ENCODE peak calls at places on chromosomes 4 and X, in eight cellular contexts. Z, P, Y, U, V, E, L and W are unnamed samples.

GRCh38 chr4:82042042-82042441 is 331.7 kb downstream of the HNRNPD start:
- DNase-seq in Z (no peak), P (no peak), Y (no peak), U (no peak), V (no peak), E (no peak), L (no peak), W (no peak)

GRCh38 chr4:26701786-26702227 is 117.9 kb downstream of the TBC1D19 start:
- DNase-seq in Z (no peak), P (no peak), Y (no peak), U (peak), V (no peak), E (no peak), L (no peak), W (no peak)

GRCh38 chr4:13559414-13559813 is 15.1 kb upstream of the NKX3-2 start:
- DNase-seq in Z (no peak), P (no peak), Y (no peak), U (peak), V (no peak), E (no peak), L (no peak), W (no peak)

GRCh38 chrX:123771449-123772064 is 38.7 kb upstream of the THOC2 start:
- DNase-seq in Z (no peak), P (no peak), Y (no peak), U (no peak), V (no peak), E (no peak), L (no peak), W (no peak)

GRCh38 chrX:44897539-44897938 is 24.6 kb downstream of the KDM6A start:
- DNase-seq in Z (no peak), P (no peak), Y (no peak), U (no peak), V (no peak), E (no peak), L (no peak), W (no peak)

GRCh38 chr4:185792384-185793146 is 19.4 kb downstream of the SORBS2 start:
- DNase-seq in Z (no peak), P (no peak), Y (no peak), U (peak), V (no peak), E (no peak), L (peak), W (no peak)

GRCh38 chr4:176545886-176546285 is 226.1 kb downstream of the SPCS3 start:
- DNase-seq in Z (no peak), P (no peak), Y (no peak), U (peak), V (no peak), E (no peak), L (no peak), W (no peak)

GRCh38 chr4:4987656-4988055 is 31.6 kb downstream of the CYTL1 start:
- DNase-seq in Z (no peak), P (no peak), Y (no peak), U (no peak), V (no peak), E (no peak), L (no peak), W (no peak)

DNA sequence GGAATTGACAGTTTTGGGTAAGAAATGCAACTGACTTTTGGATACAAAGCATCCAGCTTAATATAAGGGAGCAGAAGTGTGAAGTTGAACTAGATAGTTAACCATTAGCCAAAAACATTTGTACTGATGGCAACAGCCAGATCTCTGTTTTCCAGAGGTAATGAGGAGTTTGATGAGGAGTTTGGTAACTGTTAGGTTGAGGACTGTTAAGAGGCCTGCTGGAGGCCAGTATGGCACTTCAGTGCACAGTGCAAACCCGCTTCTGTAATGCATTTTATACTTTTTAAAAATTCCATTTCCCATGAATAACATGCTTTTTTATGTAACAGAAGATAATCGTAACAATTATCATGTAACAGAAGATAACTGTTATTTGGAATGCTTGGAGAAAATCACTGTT is 30.0 kb downstream of the CDKL5 start:
- DNase-seq in Z (no peak), P (no peak), Y (no peak), U (no peak), V (no peak), E (no peak), L (no peak), W (no peak)
- H3K4me3 ChIP-seq in Z (no peak), P (no peak), Y (no peak), U (no peak), V (no peak), E (no peak), L (no peak), W (no peak)

GRCh38 chrX:100817340-100817739 is 2.9 kb upstream of the CSTF2 start:
- DNase-seq in Z (no peak), P (no peak), Y (no peak), U (no peak), V (no peak), E (no peak), L (no peak), W (no peak)
- H3K27ac ChIP-seq in Z (no peak), P (no peak), Y (no peak), U (no peak), V (no peak), E (no peak), L (no peak), W (no peak)

GRCh38 chr4:1290165-1290977 is 680 bp downstream of the MAEA start:
- DNase-seq in Z (no peak), P (peak), Y (no peak), U (peak), V (peak), E (peak), L (no peak), W (no peak)

GRCh38 chr4:1293981-1294380 is 4.3 kb downstream of the MAEA start:
- DNase-seq in Z (no peak), P (peak), Y (no peak), U (no peak), V (peak), E (peak), L (no peak), W (peak)

GRCh38 chr4:1293531-1293941 is 3.8 kb downstream of the MAEA start:
- DNase-seq in Z (no peak), P (no peak), Y (no peak), U (no peak), V (peak), E (peak), L (no peak), W (peak)

GRCh38 chr4:1291091-1291490 is 1.4 kb downstream of the MAEA start:
- DNase-seq in Z (no peak), P (peak), Y (no peak), U (no peak), V (peak), E (peak), L (no peak), W (no peak)

DNA sequence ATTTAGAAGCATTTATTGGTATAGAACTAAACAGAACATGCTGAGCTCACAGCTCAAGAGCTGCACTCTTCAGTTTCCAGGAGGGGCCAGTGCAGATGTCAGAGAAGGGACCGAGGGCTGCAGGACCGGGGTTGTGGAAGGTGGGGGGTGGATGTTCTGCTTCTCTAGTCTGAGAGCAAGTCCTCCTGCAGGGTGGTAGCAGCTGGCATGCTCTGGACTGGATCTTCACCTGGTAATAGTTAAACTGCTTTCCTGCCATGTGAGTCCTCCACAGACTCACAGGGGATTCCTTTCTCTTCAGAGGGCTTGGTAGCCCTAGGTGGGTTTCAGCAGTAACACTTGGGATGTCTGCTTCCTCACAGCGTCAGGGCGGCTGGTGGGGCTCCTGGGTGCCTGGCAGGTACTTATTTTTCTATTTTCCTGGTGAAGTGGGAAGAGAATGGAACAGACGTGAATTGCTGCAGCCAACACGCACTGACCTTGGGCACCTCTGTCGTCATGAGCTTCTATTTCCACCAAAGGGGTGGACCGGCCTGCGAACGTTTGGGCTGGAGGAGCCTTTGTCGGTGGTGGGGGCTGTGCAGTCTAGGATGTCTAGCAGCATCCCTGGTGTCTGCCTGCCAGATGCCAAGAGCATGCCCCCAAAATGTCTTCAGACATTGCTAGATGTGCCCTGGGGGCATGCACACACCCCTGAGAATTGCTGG is 2.5 kb downstream of the MAEA start:
- DNase-seq in Z (no peak), P (peak), Y (no peak), U (no peak), V (peak), E (peak), L (no peak), W (no peak)
- H3K4me3 ChIP-seq in Z (no peak), P (no peak), Y (no peak), U (no peak), V (no peak), E (no peak), L (no peak), W (no peak)

GRCh38 chr4:37988670-37989069 is 28.5 kb downstream of the PTTG2 start:
- DNase-seq in Z (no peak), P (no peak), Y (no peak), U (peak), V (no peak), E (no peak), L (no peak), W (no peak)
- H3K27ac ChIP-seq in Z (no peak), P (no peak), Y (no peak), U (no peak), V (no peak), E (no peak), L (no peak), W (no peak)

GRCh38 chrX:43655151-43655676 is 885 bp upstream of the MAOA start:
- DNase-seq in Z (peak), P (peak), Y (peak), U (peak), V (peak), E (peak), L (peak), W (no peak)

GRCh38 chrX:43654431-43655150 is 1.5 kb upstream of the MAOA start:
- DNase-seq in Z (peak), P (peak), Y (peak), U (peak), V (peak), E (peak), L (peak), W (peak)

GRCh38 chrX:43661521-43662240 is 5.6 kb downstream of the MAOA start:
- DNase-seq in Z (no peak), P (no peak), Y (no peak), U (no peak), V (no peak), E (no peak), L (no peak), W (no peak)

DNA sequence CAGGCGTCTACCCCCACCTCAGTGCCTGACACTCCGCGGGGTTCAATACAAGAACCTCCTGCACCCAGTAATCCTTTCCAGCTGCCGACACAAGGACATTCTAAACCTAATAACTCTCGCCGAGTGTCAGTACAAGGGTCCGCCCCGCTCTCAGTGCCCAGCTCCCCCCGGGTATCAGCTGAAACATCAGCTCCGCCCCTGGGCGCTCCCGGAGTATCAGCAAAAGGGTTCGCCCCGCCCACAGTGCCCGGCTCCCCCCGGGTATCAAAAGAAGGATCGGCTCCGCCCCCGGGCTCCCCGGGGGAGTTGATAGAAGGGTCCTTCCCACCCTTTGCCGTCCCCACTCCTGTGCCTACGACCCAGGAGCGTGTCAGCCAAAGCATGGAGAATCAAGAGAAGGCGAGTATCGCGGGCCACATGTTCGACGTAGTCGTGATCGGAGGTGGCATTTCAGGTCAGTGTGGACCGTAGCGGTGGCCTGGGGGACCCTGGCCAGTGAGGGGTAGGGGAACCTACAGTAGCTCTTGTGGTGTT is at the start of gene MAOA:
- DNase-seq in Z (peak), P (peak), Y (peak), U (no peak), V (peak), E (peak), L (peak), W (peak)
- H3K4me3 ChIP-seq in Z (peak), P (peak), Y (peak), U (peak), V (peak), E (peak), L (peak), W (peak)

GRCh38 chr4:79864470-79865190 is 208.4 kb downstream of the ANTXR2 start:
- DNase-seq in Z (no peak), P (no peak), Y (no peak), U (peak), V (no peak), E (no peak), L (no peak), W (no peak)
- H3K27ac ChIP-seq in Z (no peak), P (no peak), Y (no peak), U (no peak), V (no peak), E (no peak), L (no peak), W (no peak)

DNA sequence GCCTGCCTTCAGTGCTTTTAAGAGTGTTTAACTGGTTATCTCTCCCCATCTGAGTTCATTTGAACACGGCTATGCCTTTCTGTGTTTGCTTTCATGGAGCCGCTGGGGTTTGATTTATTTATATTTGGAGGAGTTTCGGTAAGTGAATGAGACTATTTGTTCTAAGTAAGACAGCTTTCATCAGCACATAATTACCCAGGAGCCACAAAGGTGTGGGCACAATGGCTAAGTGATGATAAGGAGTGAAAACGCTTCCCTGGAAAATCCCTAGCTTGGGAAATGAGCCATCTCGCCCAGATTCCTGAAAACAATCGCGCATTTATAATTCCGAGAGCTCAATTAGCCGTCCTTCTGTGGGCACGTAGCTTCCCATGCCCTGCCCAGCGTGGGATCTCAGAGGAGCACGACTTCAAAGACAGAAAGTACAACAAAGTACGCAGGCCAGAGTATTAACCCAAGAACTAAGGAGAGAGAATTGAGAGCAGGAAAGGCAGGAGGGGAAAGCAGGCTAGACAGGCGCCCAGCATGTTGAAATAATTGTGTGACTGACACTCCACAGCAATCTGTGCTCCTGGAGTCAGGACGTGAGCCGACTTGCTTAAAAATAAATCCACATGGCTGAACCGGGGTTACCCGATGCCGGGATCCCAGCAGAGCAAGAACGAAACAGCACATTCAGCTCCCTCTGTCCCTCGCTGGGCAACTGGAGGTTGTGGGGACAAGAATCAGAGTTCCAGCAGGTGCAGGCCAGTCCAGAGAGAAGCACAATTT is 99.0 kb downstream of the DHRSX start:
- DNase-seq in Z (no peak), P (peak), Y (no peak), U (no peak), V (no peak), E (peak), L (peak), W (no peak)
- H3K4me3 ChIP-seq in Z (no peak), P (no peak), Y (no peak), U (no peak), V (no peak), E (peak), L (no peak), W (no peak)

GRCh38 chr4:24729041-24729730 is 66.2 kb upstream of the SOD3 start:
- DNase-seq in Z (no peak), P (no peak), Y (no peak), U (no peak), V (no peak), E (no peak), L (no peak), W (no peak)
- H3K27ac ChIP-seq in Z (no peak), P (no peak), Y (no peak), U (no peak), V (no peak), E (no peak), L (no peak), W (no peak)

GRCh38 chr4:107213880-107214279 is 177.8 kb upstream of the DKK2 start:
- DNase-seq in Z (no peak), P (no peak), Y (no peak), U (peak), V (no peak), E (no peak), L (no peak), W (no peak)

GRCh38 chr4:107215222-107215621 is 179.1 kb upstream of the DKK2 start:
- DNase-seq in Z (no peak), P (no peak), Y (no peak), U (no peak), V (no peak), E (no peak), L (no peak), W (no peak)

GRCh38 chr4:107212565-107212964 is 176.5 kb upstream of the DKK2 start:
- DNase-seq in Z (no peak), P (no peak), Y (no peak), U (no peak), V (no peak), E (no peak), L (no peak), W (no peak)

GRCh38 chr4:107213410-107213809 is 177.3 kb upstream of the DKK2 start:
- DNase-seq in Z (no peak), P (no peak), Y (no peak), U (no peak), V (no peak), E (no peak), L (no peak), W (no peak)

GRCh38 chr4:107210450-107211239 is 174.5 kb upstream of the DKK2 start:
- DNase-seq in Z (no peak), P (no peak), Y (no peak), U (peak), V (no peak), E (no peak), L (no peak), W (no peak)
- H3K4me3 ChIP-seq in Z (no peak), P (no peak), Y (no peak), U (peak), V (no peak), E (peak), L (no peak), W (no peak)